ENCODE peak calls at places on chromosomes 6 and 20, in ten cellular contexts. I, D, T, C, Z, O, X, R, F and P are unnamed samples.

GRCh38 chr6:36350681-36351091 is 14.0 kb upstream of the BNIP5 start:
- DNase-seq in Z (no peak), C (no peak), O (no peak), F (no peak), X (no peak), D (no peak), I (no peak), T (no peak), R (peak), P (no peak)

GRCh38 chr6:110140650-110141049 is 38.8 kb downstream of the WASF1 start:
- DNase-seq in I (no peak), T (no peak), D (no peak), C (no peak), X (no peak), F (no peak), O (no peak), R (peak), Z (no peak), P (no peak)

GRCh38 chr6:28001751-28002150 is 44.7 kb downstream of the OR2B6 start:
- DNase-seq in I (no peak), R (no peak), T (no peak), D (no peak), C (no peak), F (no peak), Z (no peak), O (no peak), X (no peak), P (no peak)

GRCh38 chr6:37101991-37102298 is 68.0 kb upstream of the PIM1 start:
- DNase-seq in X (no peak), I (no peak), O (no peak), T (no peak), F (no peak), R (no peak), C (no peak), D (no peak), Z (no peak), P (no peak)

GRCh38 chr6:169571123-169571962 is 130.5 kb downstream of the WDR27 start:
- DNase-seq in I (no peak), T (no peak), D (no peak), F (no peak), C (no peak), R (peak), X (no peak), Z (no peak), O (no peak), P (no peak)

GRCh38 chr6:99588618-99589289 is 17.9 kb upstream of the PRDM13 start:
- DNase-seq in F (peak), Z (peak), D (peak), O (peak), T (peak), C (peak), X (peak), R (peak), I (peak), P (peak)

GRCh38 chr6:15073344-15073789 is 172.5 kb upstream of the JARID2 start:
- DNase-seq in O (no peak), X (no peak), Z (no peak), F (no peak), R (no peak), C (no peak), I (no peak), T (no peak), D (no peak), P (no peak)

GRCh38 chr6:129073651-129074419 is 190.9 kb downstream of the LAMA2 start:
- DNase-seq in I (no peak), Z (no peak), O (no peak), T (no peak), C (no peak), F (no peak), D (no peak), R (peak), X (no peak), P (no peak)

GRCh38 chr6:3825851-3826581 is 23.2 kb upstream of the FAM50B start:
- DNase-seq in D (no peak), C (no peak), X (peak), Z (peak), R (peak), O (no peak), T (no peak), I (peak), F (no peak), P (peak)

GRCh38 chr20:57911512-57912226 is 201.9 kb upstream of the PMEPA1 start:
- DNase-seq in F (no peak), X (no peak), R (no peak), Z (peak), I (no peak), O (no peak), C (no peak), T (no peak), D (no peak), P (peak)

GRCh38 chr20:33666293-33667244 is at the start of gene ACTL10:
- DNase-seq in T (peak), O (peak), I (peak), C (peak), F (peak), R (peak), Z (peak), D (peak), X (peak), P (peak)

GRCh38 chr20:33669224-33669623 is 2.5 kb downstream of the ACTL10 start:
- DNase-seq in T (no peak), D (no peak), Z (no peak), X (no peak), I (peak), F (no peak), C (no peak), O (no peak), R (no peak), P (no peak)

GRCh38 chr20:33667245-33668086 is 723 bp downstream of the ACTL10 start:
- DNase-seq in X (peak), R (peak), I (peak), C (no peak), T (no peak), F (peak), Z (no peak), O (no peak), D (no peak), P (peak)

GRCh38 chr20:33668791-33669155 is 2.0 kb downstream of the ACTL10 start:
- DNase-seq in R (no peak), Z (no peak), O (no peak), T (no peak), D (no peak), X (no peak), C (no peak), I (peak), F (no peak), P (no peak)

DNA sequence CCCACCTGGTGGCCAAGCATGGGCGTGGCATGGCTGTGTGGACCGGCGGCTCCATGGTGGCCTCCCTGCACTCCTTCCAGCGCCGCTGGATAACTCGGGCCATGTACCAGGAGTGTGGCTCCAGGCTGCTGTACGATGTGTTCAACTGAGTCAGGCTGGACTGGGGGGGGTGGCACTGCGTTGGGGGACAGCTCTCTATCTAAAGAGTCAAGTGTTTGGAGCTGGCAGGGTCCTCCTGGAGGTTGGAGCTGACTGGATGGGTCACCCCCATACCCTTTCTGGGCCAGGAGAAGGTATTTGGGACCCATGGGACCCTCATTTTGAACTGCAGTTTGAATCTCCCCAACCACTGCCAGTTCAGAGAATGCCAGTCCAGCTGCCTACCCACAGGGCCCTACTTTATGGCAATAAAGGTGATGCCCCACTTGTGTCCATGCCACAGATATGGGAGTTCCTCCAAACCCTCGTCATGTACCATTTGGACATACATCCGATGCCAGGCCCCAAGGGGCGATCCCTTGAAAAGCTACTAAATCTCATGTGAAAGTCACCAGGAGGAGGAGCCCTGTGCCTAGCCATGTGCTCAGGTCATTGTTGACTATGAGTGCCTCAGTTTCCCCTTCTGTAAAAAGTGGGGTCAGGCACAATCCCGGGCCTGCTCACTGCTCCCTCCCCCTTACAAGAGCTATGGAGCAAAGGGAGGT is 1.5 kb downstream of the ACTL10 start:
- DNase-seq in Z (peak), D (peak), R (no peak), T (no peak), X (no peak), C (peak), I (peak), O (peak), F (no peak), P (peak)
- H3K27ac ChIP-seq in Z (peak), D (no peak), R (no peak), T (no peak), X (peak), C (peak), I (peak), O (no peak), F (no peak), P (peak)

DNA sequence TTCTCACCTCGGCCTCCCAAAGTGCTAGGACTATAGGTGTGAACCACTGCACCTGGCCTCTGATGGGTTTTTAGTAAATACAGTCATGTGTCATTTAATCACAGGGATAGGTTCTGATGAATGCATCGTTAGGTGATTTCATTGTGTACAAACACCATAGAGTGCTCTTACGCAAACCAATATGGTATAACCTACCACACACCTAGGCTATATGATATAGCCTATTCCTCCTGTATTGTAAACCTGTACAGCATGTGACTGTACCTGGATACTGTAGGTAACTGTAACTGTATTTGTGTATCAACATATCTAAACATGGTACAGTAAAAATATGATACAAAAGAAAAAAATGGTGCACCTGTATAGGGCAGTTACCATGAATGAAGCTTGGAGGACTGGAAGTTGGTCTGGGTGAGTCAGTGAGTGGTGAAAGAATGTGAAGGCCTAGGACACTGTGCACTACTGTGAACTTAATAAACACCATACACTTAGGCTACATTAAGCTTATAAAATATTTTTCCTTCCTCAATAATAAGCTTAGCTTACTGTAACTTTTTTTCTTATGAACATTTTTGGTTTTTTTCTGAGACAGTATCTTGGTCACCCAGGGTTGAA is 10.0 kb downstream of the BICRAL start:
- DNase-seq in I (no peak), O (no peak), T (no peak), Z (no peak), D (no peak), C (no peak), X (no peak), F (no peak), R (peak), P (no peak)
- H3K27ac ChIP-seq in I (no peak), O (no peak), T (no peak), Z (peak), D (peak), C (no peak), X (no peak), F (no peak), R (no peak), P (peak)

DNA sequence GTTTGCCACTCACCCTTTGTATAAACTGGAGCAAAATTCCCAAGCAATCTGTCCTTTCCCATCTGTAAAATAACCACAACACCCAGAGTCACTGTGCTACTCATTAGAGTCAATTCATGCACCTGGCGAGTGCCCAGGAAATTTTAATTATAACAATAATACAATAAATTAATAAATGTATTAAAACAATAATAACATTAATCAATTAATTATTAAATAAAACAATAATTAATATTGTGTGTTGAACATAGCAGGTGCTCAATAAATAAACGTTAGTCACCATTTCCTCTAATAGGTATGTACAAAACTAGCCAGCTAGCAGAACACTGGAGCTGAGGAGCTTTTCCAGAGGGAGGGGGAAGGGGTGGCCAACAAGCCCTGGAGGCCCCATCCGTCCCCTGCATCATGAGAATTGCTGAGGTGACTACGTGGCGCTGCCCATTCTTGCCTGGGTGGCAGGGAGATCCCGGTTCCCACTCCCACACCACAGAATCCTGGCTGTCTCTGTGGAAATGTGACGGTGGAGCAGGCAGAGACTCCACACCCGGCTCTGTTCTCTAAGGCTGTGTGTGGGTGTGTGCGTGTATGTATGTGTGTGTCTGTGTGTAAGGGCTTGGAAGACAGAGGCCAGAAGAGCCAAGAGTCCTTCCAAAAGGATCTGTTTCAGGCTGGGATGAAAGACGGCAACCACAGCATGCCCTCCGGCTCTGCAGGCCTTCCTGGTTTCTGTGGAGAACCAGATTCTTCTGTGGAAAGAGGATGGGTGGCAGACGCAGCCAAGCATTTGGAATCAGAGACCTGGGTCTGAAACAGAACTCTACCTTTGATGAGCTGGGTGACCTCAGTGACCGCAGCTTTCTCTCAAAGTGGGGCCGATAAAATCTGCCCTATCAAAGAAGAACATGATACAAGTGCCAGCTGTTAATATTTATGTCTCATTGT is 18.8 kb upstream of the EZR start:
- DNase-seq in X (peak), I (no peak), R (peak), F (no peak), D (no peak), Z (no peak), C (no peak), T (no peak), O (no peak), P (peak)
- H3K27ac ChIP-seq in X (no peak), I (no peak), R (no peak), F (no peak), D (peak), Z (no peak), C (no peak), T (no peak), O (no peak), P (peak)

GRCh38 chr20:50528804-50529351 is 18.7 kb downstream of the PTPN1 start:
- DNase-seq in Z (no peak), T (no peak), F (no peak), D (no peak), X (no peak), I (no peak), C (no peak), R (no peak), O (no peak), P (no peak)

GRCh38 chr20:50527068-50527605 is 17.0 kb downstream of the PTPN1 start:
- DNase-seq in D (no peak), I (no peak), F (no peak), Z (no peak), C (no peak), X (no peak), R (no peak), T (no peak), O (no peak), P (no peak)

GRCh38 chr20:50523552-50524167 is 13.5 kb downstream of the PTPN1 start:
- DNase-seq in D (no peak), I (no peak), C (no peak), O (no peak), F (no peak), Z (no peak), R (no peak), T (no peak), X (no peak), P (no peak)

GRCh38 chr20:50528129-50528528 is 17.9 kb downstream of the PTPN1 start:
- DNase-seq in C (no peak), D (no peak), T (no peak), Z (no peak), I (no peak), F (no peak), O (no peak), X (no peak), R (no peak), P (no peak)

DNA sequence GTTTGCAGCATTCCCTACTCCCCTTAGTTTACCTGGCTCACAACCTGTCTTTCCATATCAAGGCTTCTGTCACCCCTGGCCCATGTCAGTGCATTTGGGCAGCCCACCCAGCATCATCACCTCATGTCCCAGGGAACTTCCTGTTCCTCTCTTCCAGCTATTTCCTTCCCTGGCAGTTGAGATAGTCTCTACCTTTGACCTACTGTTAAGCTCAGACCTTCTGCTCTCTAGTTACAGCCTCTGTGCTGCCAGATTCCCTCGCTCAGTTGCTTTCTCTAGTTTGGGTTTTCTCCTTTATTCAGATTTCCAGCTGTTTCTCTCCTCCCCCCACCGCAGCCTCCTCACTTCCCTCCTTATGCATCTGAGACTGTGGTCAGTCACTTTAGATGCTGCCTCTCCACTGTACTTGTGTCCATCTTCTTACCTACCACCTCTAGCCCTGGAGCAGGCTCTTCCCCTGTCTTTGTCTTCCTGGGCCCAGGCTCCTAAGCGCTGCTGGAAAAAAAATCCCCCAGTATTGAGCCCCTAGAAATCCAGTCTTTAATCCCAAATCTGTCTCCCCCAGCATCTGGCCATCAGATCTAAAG is 16.3 kb downstream of the PTPN1 start:
- DNase-seq in X (no peak), T (no peak), O (no peak), F (no peak), D (no peak), C (no peak), Z (no peak), R (peak), I (no peak), P (no peak)
- H3K27ac ChIP-seq in X (no peak), T (peak), O (no peak), F (no peak), D (no peak), C (no peak), Z (no peak), R (no peak), I (peak), P (no peak)

GRCh38 chr20:10489853-10490627 is 54.9 kb downstream of the SLX4IP start:
- DNase-seq in D (no peak), R (no peak), I (no peak), C (no peak), Z (no peak), T (no peak), F (no peak), X (no peak), O (no peak), P (no peak)
- H3K27ac ChIP-seq in D (peak), R (no peak), I (peak), C (no peak), Z (no peak), T (peak), F (no peak), X (peak), O (no peak), P (no peak)

GRCh38 chr20:10949930-10950783 is 276.4 kb upstream of the JAG1 start:
- DNase-seq in D (no peak), Z (no peak), C (no peak), I (no peak), X (no peak), R (no peak), F (no peak), O (no peak), T (no peak), P (no peak)

GRCh38 chr20:10958279-10958678 is 284.5 kb upstream of the JAG1 start:
- DNase-seq in I (no peak), T (no peak), D (no peak), R (no peak), O (no peak), Z (no peak), X (no peak), C (no peak), F (no peak), P (no peak)

GRCh38 chr20:10954137-10954840 is 280.5 kb upstream of the JAG1 start:
- DNase-seq in F (no peak), D (no peak), O (no peak), R (no peak), I (no peak), Z (no peak), C (no peak), T (no peak), X (no peak), P (no peak)

GRCh38 chr20:10953437-10953836 is 279.6 kb upstream of the JAG1 start:
- DNase-seq in T (no peak), Z (no peak), X (no peak), R (no peak), D (no peak), I (no peak), O (no peak), C (no peak), F (no peak), P (no peak)

DNA sequence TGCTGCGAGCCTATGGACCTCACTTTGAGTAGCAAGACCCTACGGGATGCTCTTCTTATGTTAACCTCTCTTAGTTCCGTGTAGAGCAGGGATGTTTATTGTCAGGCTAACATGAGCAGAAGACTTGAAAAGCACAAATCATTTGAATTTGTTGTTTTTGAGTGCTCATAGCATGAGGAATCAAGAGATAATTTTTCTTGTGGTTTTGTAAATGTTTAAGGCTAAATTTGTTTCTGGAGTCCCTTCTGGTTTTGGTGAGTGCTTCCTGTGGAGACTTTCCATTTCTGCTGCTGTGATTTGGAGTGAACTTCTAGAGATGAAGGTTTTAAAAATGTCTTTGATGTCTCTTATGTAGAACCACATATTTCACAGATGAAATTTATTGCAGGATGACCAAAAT is 281.4 kb upstream of the JAG1 start:
- DNase-seq in I (no peak), X (no peak), F (no peak), O (no peak), C (no peak), D (no peak), Z (no peak), T (no peak), R (no peak), P (no peak)
- H3K27ac ChIP-seq in I (no peak), X (no peak), F (no peak), O (no peak), C (no peak), D (no peak), Z (no peak), T (no peak), R (no peak), P (no peak)

GRCh38 chr20:32648761-32649615 is 24.8 kb downstream of the C20orf203 start:
- DNase-seq in C (no peak), F (peak), Z (no peak), X (no peak), R (no peak), D (no peak), O (no peak), I (peak), T (no peak), P (no peak)
- H3K27ac ChIP-seq in C (no peak), F (no peak), Z (no peak), X (no peak), R (no peak), D (no peak), O (no peak), I (no peak), T (no peak), P (peak)

GRCh38 chr6:7110092-7110792 is 2.5 kb downstream of the RREB1 start:
- DNase-seq in C (no peak), R (no peak), Z (no peak), X (no peak), D (no peak), F (no peak), O (no peak), I (no peak), T (no peak), P (no peak)
- H3K27ac ChIP-seq in C (peak), R (peak), Z (peak), X (no peak), D (no peak), F (peak), O (peak), I (peak), T (no peak), P (peak)